ENCODE peak calls at places on chromosomes 13 and 19, in ten cellular contexts. K is ovary, I is sigmoid colon, B is A549, H is transverse colon, A is suprapubic skin, Y is stomach, W is K562, O is H1, E is SK-N-SH. J is an unnamed sample.

GRCh38 chr13:113959198-113959597 is 14.7 kb downstream of the C13orf46 start:
- DNase-seq in K (no peak), I (no peak), B (no peak), H (no peak), A (no peak), Y (peak; percentile 66), W (peak; percentile 42), O (no peak), E (no peak), J (no peak)

GRCh38 chr19:51514866-51515481 is 13.4 kb upstream of the SIGLEC12 start:
- DNase-seq in K (no peak), I (no peak), B (peak; percentile 63), H (no peak), A (no peak), Y (no peak), W (peak; percentile 72), O (no peak), E (peak; percentile 51), J (no peak)

GRCh38 chr13:73952683-73953082 is 181.5 kb downstream of the KLF12 start:
- DNase-seq in K (no peak), I (no peak), B (no peak), H (no peak), A (no peak), Y (no peak), W (no peak), O (no peak), E (no peak), J (no peak)

GRCh38 chr19:2613507-2614295 is 88.8 kb downstream of the GNG7 start:
- DNase-seq in K (no peak), I (peak; percentile 73), B (peak; percentile 41), H (peak; percentile 50), A (no peak), Y (peak; percentile 60), W (peak; percentile 69), O (peak; percentile 83), E (peak; percentile 78), J (no peak)

GRCh38 chr19:13506550-13506878 is 235 bp upstream of the CACNA1A start:
- DNase-seq in K (no peak), I (no peak), B (no peak), H (no peak), A (no peak), Y (no peak), W (no peak), O (peak; percentile 54), E (no peak), J (no peak)

GRCh38 chr13:110339263-110339662 is 32.2 kb downstream of the COL4A2 start:
- DNase-seq in K (no peak), I (no peak), B (no peak), H (no peak), A (no peak), Y (no peak), W (no peak), O (no peak), E (no peak), J (no peak)

GRCh38 chr19:43754562-43755255 is at the start of gene SMG9:
- DNase-seq in K (peak; percentile 99), I (peak; percentile 99), B (peak; percentile 99), H (peak; percentile 99), A (peak; percentile 98), Y (peak; percentile 99), W (peak; percentile 97), O (peak; percentile 97), E (peak; percentile 97), J (peak; percentile 94)

GRCh38 chr19:42092350-42092749 is 16.4 kb downstream of the ZNF574 start:
- DNase-seq in K (no peak), I (no peak), B (peak; percentile 70), H (peak; percentile 65), A (no peak), Y (peak; percentile 45), W (no peak), O (peak; percentile 78), E (peak; percentile 63), J (no peak)

GRCh38 chr13:112185466-112185865 is 118.5 kb downstream of the SOX1 start:
- DNase-seq in K (no peak), I (no peak), B (no peak), H (no peak), A (peak; percentile 35), Y (no peak), W (no peak), O (no peak), E (no peak), J (no peak)

GRCh38 chr19:43560687-43561086 is 14.6 kb downstream of the XRCC1 start:
- DNase-seq in K (no peak), I (no peak), B (peak; percentile 57), H (no peak), A (no peak), Y (no peak), W (peak; percentile 67), O (no peak), E (no peak), J (no peak)

GRCh38 chr13:27635256-27635655 is 13.6 kb downstream of the POLR1D start:
- DNase-seq in K (no peak), I (no peak), B (no peak), H (no peak), A (no peak), Y (no peak), W (no peak), O (no peak), E (no peak), J (no peak)

GRCh38 chr19:8498295-8498694 is 4.1 kb downstream of the PRAM1 start:
- DNase-seq in K (no peak), I (no peak), B (no peak), H (no peak), A (no peak), Y (no peak), W (no peak), O (no peak), E (no peak), J (no peak)

GRCh38 chr19:35216026-35216832 is 12.3 kb downstream of the FAM187B start:
- DNase-seq in K (no peak), I (no peak), B (no peak), H (no peak), A (peak; percentile 11), Y (no peak), W (no peak), O (no peak), E (no peak), J (no peak)
- H3K4me1 ChIP-seq in K (peaks cover 8% of the 10 kb centered on the region), I (no peaks in the 10 kb centered on the region), B (peaks cover 13% of the 10 kb centered on the region), H (peaks cover 14% of the 10 kb centered on the region), A (peaks cover 16% of the 10 kb centered on the region), Y (peaks cover 38% of the 10 kb centered on the region), W (peaks cover 28% of the 10 kb centered on the region), O (no peaks in the 10 kb centered on the region), E (peaks cover 9% of the 10 kb centered on the region), J (peaks cover 26% of the 10 kb centered on the region)

DNA sequence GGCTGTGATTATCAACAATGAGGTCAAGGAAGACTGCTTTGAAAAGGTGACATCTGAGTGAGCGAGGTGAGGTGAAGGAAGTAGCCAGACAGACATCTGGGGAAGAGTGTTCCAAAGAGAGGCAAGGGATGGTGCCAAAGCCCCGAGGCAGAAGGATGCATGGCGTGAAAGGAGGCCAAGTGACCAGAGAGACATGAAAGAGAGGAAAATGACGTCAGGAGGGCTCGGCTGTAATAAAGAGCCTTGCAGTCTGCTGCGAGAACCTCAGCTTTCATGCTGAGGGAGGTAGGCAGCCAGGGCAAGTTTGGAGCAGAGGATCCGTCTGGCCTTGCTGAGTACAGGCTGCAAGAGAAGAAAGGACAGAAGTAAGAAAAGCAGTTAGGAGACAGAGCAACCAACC is 50.8 kb downstream of the FOXO1 start:
- DNase-seq in K (no peak), I (no peak), B (no peak), H (no peak), A (no peak), Y (no peak), W (no peak), O (no peak), E (no peak), J (no peak)
- TF ChIP-seq EP300 in K (no peak), I (no peak), B (no peak), H (no peak), A (no peak), Y (no peak), W (no peak), O (no peak), E (no peak), J (no peak)

DNA sequence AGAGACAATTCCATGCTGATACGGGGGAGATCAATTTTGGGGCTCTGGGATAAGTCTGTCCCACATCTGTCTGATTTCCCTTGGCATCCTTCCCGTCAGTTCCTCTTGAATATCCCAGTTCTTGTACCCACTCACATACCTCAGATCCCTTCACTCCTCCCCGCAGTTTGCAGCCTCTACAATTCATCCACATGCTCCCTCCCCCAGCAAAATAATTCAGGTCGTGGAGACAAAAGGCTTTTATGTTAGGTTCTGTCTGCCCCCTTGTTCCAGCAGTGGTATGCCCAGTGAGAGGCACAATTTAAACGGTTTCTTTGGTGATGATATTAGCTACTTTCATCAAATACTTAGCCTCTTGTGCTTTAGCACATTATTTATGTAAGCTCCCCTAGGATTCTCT is 9.6 kb downstream of the RPS16 start:
- DNase-seq in K (no peak), I (no peak), B (no peak), H (no peak), A (no peak), Y (no peak), W (no peak), O (no peak), E (no peak), J (no peak)
- H3K4me1 ChIP-seq in K (peaks cover 8% of the 10 kb centered on the region), I (no peaks in the 10 kb centered on the region), B (peaks cover 38% of the 10 kb centered on the region), H (peaks cover 8% of the 10 kb centered on the region), A (peaks cover 15% of the 10 kb centered on the region), Y (peaks cover 32% of the 10 kb centered on the region), W (peaks cover 7% of the 10 kb centered on the region), O (peaks cover 11% of the 10 kb centered on the region), E (peaks cover 8% of the 10 kb centered on the region), J (peaks cover 15% of the 10 kb centered on the region)

GRCh38 chr19:19480688-19481087 is 34.7 kb downstream of the TSSK6 start:
- DNase-seq in K (no peak), I (no peak), B (no peak), H (no peak), A (no peak), Y (no peak), W (no peak), O (no peak), E (no peak), J (no peak)
- TF ChIP-seq EP300 in K (no peak), I (no peak), B (no peak), H (no peak), A (no peak), Y (no peak), W (no peak), O (no peak), E (no peak), J (no peak)

GRCh38 chr13:97250560-97250959 is 28.4 kb downstream of the MBNL2 start:
- DNase-seq in K (no peak), I (no peak), B (no peak), H (no peak), A (no peak), Y (no peak), W (no peak), O (no peak), E (no peak), J (no peak)
- H3K4me1 ChIP-seq in K (peaks cover 18% of the 10 kb centered on the region), I (no peaks in the 10 kb centered on the region), B (peaks cover 79% of the 10 kb centered on the region), H (peaks cover 17% of the 10 kb centered on the region), A (peaks cover 61% of the 10 kb centered on the region), Y (peaks cover 79% of the 10 kb centered on the region), W (peaks cover 20% of the 10 kb centered on the region), O (no peaks in the 10 kb centered on the region), E (peaks cover 7% of the 10 kb centered on the region), J (peaks cover 44% of the 10 kb centered on the region)

J was measured in tibial nerve.